ENCODE peak calls at places on chromosomes 4 and X, in seven cellular contexts. U is GM12865; A is activated T-cell treated with anti-CD3 and anti-CD28 coated beads, Interleukin-2, amount 50 U/mL, for 1 hour; R is T-helper 2 cell; M is lung microvascular endothelial cell; L is DMS53; N is head of caudate nucleus. O is an unnamed sample.

GRCh38 chr4:108396900-108397299 is 223.5 kb upstream of the RPL34 start:
- DNase-seq in U (no peak), R (no peak), A (no peak), M (no peak), N (no peak), L (peak), O (no peak)

GRCh38 chrX:136147320-136147901 is at the start of gene FHL1:
- DNase-seq in A (peak), L (peak), M (peak), N (no peak), U (no peak), R (peak), O (no peak)

GRCh38 chrX:82764521-82764920 is 743.6 kb upstream of the POU3F4 start:
- DNase-seq in U (no peak), R (no peak), A (no peak), N (no peak), L (no peak), M (no peak), O (no peak)

GRCh38 chr4:74545488-74545887 is 100.6 kb downstream of the AREG start:
- DNase-seq in N (no peak), R (no peak), U (no peak), M (peak), A (no peak), L (no peak), O (no peak)

GRCh38 chr4:111398906-111399330 is 746.3 kb upstream of the FAM241A start:
- DNase-seq in U (no peak), N (peak), M (no peak), L (no peak), A (no peak), R (no peak), O (no peak)

GRCh38 chr4:14259926-14260325 is 632.4 kb upstream of the BOD1L1 start:
- DNase-seq in A (no peak), M (no peak), R (no peak), U (no peak), N (no peak), L (no peak), O (no peak)

GRCh38 chrX:37380920-37381319 is 31.8 kb downstream of the PRRG1 start:
- DNase-seq in A (no peak), M (peak), R (no peak), U (no peak), N (no peak), L (peak), O (peak)

GRCh38 chrX:66676990-66677389 is 38.1 kb upstream of the EDA2R start:
- DNase-seq in U (no peak), R (no peak), M (peak), L (no peak), N (no peak), A (no peak), O (no peak)

GRCh38 chr4:185912779-185913178 is 100.8 kb upstream of the SORBS2 start:
- DNase-seq in N (no peak), R (no peak), A (no peak), U (no peak), L (peak), M (peak), O (no peak)

GRCh38 chr4:145619639-145619996 is 433 bp downstream of the MMAA start:
- DNase-seq in N (peak), U (peak), A (no peak), M (peak), R (peak), L (peak), O (peak)

GRCh38 chr4:7960017-7960789 is 20.5 kb upstream of the AFAP1 start:
- DNase-seq in L (no peak), U (no peak), R (no peak), A (no peak), N (no peak), M (no peak), O (no peak)

GRCh38 chrX:36961590-36961989 is 46.6 kb upstream of the FAM47C start:
- DNase-seq in L (peak), N (no peak), R (no peak), U (no peak), A (no peak), M (no peak), O (peak)

GRCh38 chr4:26525136-26525535 is 34.9 kb upstream of the CCKAR start:
- DNase-seq in R (no peak), N (no peak), A (no peak), U (no peak), L (no peak), M (no peak), O (no peak)

GRCh38 chr4:101020956-101021355 is 326.4 kb downstream of the PPP3CA start:
- DNase-seq in M (peak), U (peak), R (no peak), A (no peak), N (no peak), L (peak), O (peak)

GRCh38 chrX:17104433-17104832 is 158.0 kb downstream of the REPS2 start:
- DNase-seq in M (no peak), A (no peak), R (no peak), L (no peak), N (no peak), U (no peak), O (no peak)

GRCh38 chr4:40335508-40335860 is 351 bp downstream of the CHRNA9 start:
- DNase-seq in A (no peak), U (no peak), M (no peak), N (no peak), L (peak), R (no peak), O (no peak)

GRCh38 chrX:70769659-70770232 is 138.8 kb downstream of the TEX11 start:
- DNase-seq in U (no peak), N (no peak), A (no peak), R (no peak), L (peak), M (peak), O (peak)

GRCh38 chr4:145731026-145731425 is 51.1 kb downstream of the C4orf51 start:
- DNase-seq in N (no peak), L (peak), R (no peak), A (no peak), U (no peak), M (peak), O (peak)

O was measured in HT-29.